ENCODE peak calls at places on chromosomes 5 and 9, in four cellular contexts. H, N, U and F are unnamed samples.

GRCh38 chr9:8916771-8917170 is 1117.2 kb upstream of the DMAC1 start:
- DNase-seq in H (no peak), N (no peak), U (no peak), F (no peak)

GRCh38 chr5:51033215-51033614 is 350.0 kb upstream of the ISL1 start:
- DNase-seq in U (no peak), N (no peak), H (no peak), F (no peak)

GRCh38 chr5:13972029-13972428 is 27.5 kb upstream of the DNAH5 start:
- DNase-seq in U (no peak), H (no peak), N (no peak), F (no peak)

GRCh38 chr5:170441385-170441784 is 52.2 kb upstream of the KCNMB1 start:
- DNase-seq in H (no peak), N (no peak), U (no peak), F (no peak)

GRCh38 chr5:142929602-142930001 is 159.4 kb downstream of the ARHGAP26 start:
- DNase-seq in N (no peak), H (no peak), U (no peak), F (no peak)

GRCh38 chr5:155189981-155190380 is 176.4 kb downstream of the KIF4B start:
- DNase-seq in N (no peak), H (no peak), U (no peak), F (no peak)

GRCh38 chr5:43008369-43009158 is 31.6 kb downstream of the ANXA2R start:
- DNase-seq in N (peak; percentile 88), H (peak; percentile 92), U (peak; percentile 79), F (peak; percentile 85)

GRCh38 chr5:95884021-95884333 is 61.5 kb upstream of the GLRX start:
- DNase-seq in U (no peak), H (no peak), N (no peak), F (no peak)

GRCh38 chr5:137718611-137719010 is 17.3 kb downstream of the KLHL3 start:
- DNase-seq in U (no peak), H (no peak), N (no peak), F (no peak)

GRCh38 chr9:94478755-94479730 is 75.8 kb upstream of the PCAT7 start:
- DNase-seq in N (no peak), H (no peak), U (no peak), F (no peak)

GRCh38 chr5:80165430-80165829 is 90.4 kb downstream of the SERINC5 start:
- DNase-seq in H (no peak), N (no peak), U (no peak), F (no peak)

GRCh38 chr5:94893404-94894145 is 275.1 kb downstream of the SLF1 start:
- DNase-seq in N (no peak), H (no peak), U (no peak), F (no peak)

GRCh38 chr9:128629136-128629535 is 27.5 kb downstream of the DYNC2I2 start:
- DNase-seq in N (no peak), H (no peak), U (no peak), F (no peak)

GRCh38 chr9:17003576-17004240 is 131.1 kb upstream of the CNTLN start:
- DNase-seq in U (no peak), H (no peak), N (no peak), F (no peak)

GRCh38 chr5:88952996-88953643 is 70.1 kb upstream of the MEF2C start:
- DNase-seq in H (no peak), U (no peak), N (no peak), F (no peak)

GRCh38 chr5:139985733-139986132 is 57.4 kb downstream of the NRG2 start:
- DNase-seq in H (no peak), U (peak; percentile 3), N (no peak), F (no peak)

GRCh38 chr5:123626051-123626450 is 114.1 kb downstream of the CSNK1G3 start:
- DNase-seq in N (no peak), U (no peak), H (no peak), F (no peak)

GRCh38 chr9:16864741-16865434 is 5.6 kb downstream of the BNC2 start:
- DNase-seq in H (no peak), U (no peak), N (no peak), F (no peak)

GRCh38 chr5:150469718-150470470 is 20.4 kb upstream of the RPS14 start:
- DNase-seq in U (peak; percentile 92), N (no peak), H (no peak), F (no peak)

GRCh38 chr9:109320338-109320733 is 523 bp downstream of the EPB41L4B start:
- DNase-seq in N (no peak), H (no peak), U (no peak), F (no peak)

GRCh38 chr5:140346348-140347221 is at the start of gene HBEGF:
- DNase-seq in U (no peak), H (peak; percentile 55), N (peak; percentile 94), F (peak; percentile 90)

GRCh38 chr9:13378171-13378570 is 98.7 kb upstream of the MPDZ start:
- DNase-seq in N (no peak), U (no peak), H (no peak), F (no peak)

GRCh38 chr5:64612349-64612961 is 77.8 kb upstream of the SHISAL2B start:
- DNase-seq in N (no peak), U (peak; percentile 16), H (no peak), F (peak; percentile 67)

GRCh38 chr5:139061274-139061673 is 136.9 kb downstream of the SIL1 start:
- DNase-seq in U (no peak), N (peak; percentile 74), H (no peak), F (peak; percentile 89)

GRCh38 chr5:127293373-127293772 is 2.8 kb downstream of the MEGF10 start:
- DNase-seq in U (no peak), H (no peak), N (no peak), F (no peak)